ENCODE peak calls at places on chromosomes 5 and 9, in five cellular contexts. One of them, this sample, is unnamed.
A peak's percentile ranks its signal among the peaks of the same experiment; 100 is the strongest.

GRCh38 chr9:89668216-89668867 is 63.5 kb downstream of the GADD45G start:
- DNase-seq in GM23248: no peak
- DNase-seq in AG20443: no peak
- DNase-seq in left cardiac atrium: no peak
- DNase-seq in ACHN: no peak
- DNase-seq in this sample: no peak

GRCh38 chr9:5549671-5550650 is 39.6 kb downstream of the PDCD1LG2 start:
- DNase-seq in GM23248: peak; percentile 73
- DNase-seq in AG20443: peak; percentile 67
- DNase-seq in left cardiac atrium: no peak
- DNase-seq in ACHN: no peak
- DNase-seq in this sample: peak; percentile 55

GRCh38 chr5:149679876-149680809 is 50.0 kb upstream of the PPARGC1B start:
- DNase-seq in GM23248: no peak
- DNase-seq in AG20443: no peak
- DNase-seq in left cardiac atrium: no peak
- DNase-seq in ACHN: no peak
- DNase-seq in this sample: no peak

GRCh38 chr5:146440870-146441495 is 6.2 kb upstream of the TCERG1 start:
- DNase-seq in GM23248: peak; percentile 50
- DNase-seq in AG20443: peak; percentile 35
- DNase-seq in left cardiac atrium: no peak
- DNase-seq in ACHN: no peak
- DNase-seq in this sample: no peak

GRCh38 chr5:149561848-149562247 is 10.6 kb upstream of the CSNK1A1 start:
- DNase-seq in GM23248: peak; percentile 96
- DNase-seq in AG20443: peak; percentile 75
- DNase-seq in left cardiac atrium: no peak
- DNase-seq in ACHN: peak; percentile 94
- DNase-seq in this sample: peak; percentile 91

GRCh38 chr5:178535299-178536175 is 54.7 kb downstream of the COL23A1 start:
- DNase-seq in GM23248: peak; percentile 53
- DNase-seq in AG20443: peak; percentile 44
- DNase-seq in left cardiac atrium: peak; percentile 88
- DNase-seq in ACHN: no peak
- DNase-seq in this sample: peak; percentile 63

GRCh38 chr5:82164957-82165698 is 113.0 kb downstream of the RPS23 start:
- DNase-seq in GM23248: peak; percentile 34
- DNase-seq in AG20443: no peak
- DNase-seq in left cardiac atrium: peak; percentile 22
- DNase-seq in ACHN: peak; percentile 37
- DNase-seq in this sample: peak; percentile 56

GRCh38 chr9:110745656-110746055 is 77.1 kb downstream of the MUSK start:
- DNase-seq in GM23248: peak; percentile 36
- DNase-seq in AG20443: no peak
- DNase-seq in left cardiac atrium: no peak
- DNase-seq in ACHN: no peak
- DNase-seq in this sample: peak; percentile 46

GRCh38 chr9:107090218-107090617 is 192.9 kb upstream of the RAD23B start:
- DNase-seq in GM23248: no peak
- DNase-seq in AG20443: no peak
- DNase-seq in left cardiac atrium: no peak
- DNase-seq in ACHN: no peak
- DNase-seq in this sample: no peak

GRCh38 chr5:76125888-76126287 is 42.7 kb downstream of the SV2C start:
- DNase-seq in GM23248: no peak
- DNase-seq in AG20443: no peak
- DNase-seq in left cardiac atrium: no peak
- DNase-seq in ACHN: no peak
- DNase-seq in this sample: no peak

GRCh38 chr9:33687779-33688178 is 107.6 kb upstream of the PRSS3 start:
- DNase-seq in GM23248: no peak
- DNase-seq in AG20443: no peak
- DNase-seq in left cardiac atrium: peak; percentile 18
- DNase-seq in ACHN: no peak
- DNase-seq in this sample: no peak

GRCh38 chr5:83955916-83956315 is 235.3 kb upstream of the HAPLN1 start:
- DNase-seq in GM23248: peak; percentile 70
- DNase-seq in AG20443: peak; percentile 49
- DNase-seq in left cardiac atrium: no peak
- DNase-seq in ACHN: peak; percentile 35
- DNase-seq in this sample: peak; percentile 70

GRCh38 chr5:139895647-139896046 is 100.0 kb downstream of the PSD2 start:
- DNase-seq in GM23248: no peak
- DNase-seq in AG20443: no peak
- DNase-seq in left cardiac atrium: peak; percentile 30
- DNase-seq in ACHN: no peak
- DNase-seq in this sample: no peak

GRCh38 chr5:138725153-138725884 is 27.9 kb upstream of the CTNNA1 start:
- DNase-seq in GM23248: peak; percentile 85
- DNase-seq in AG20443: peak; percentile 17
- DNase-seq in left cardiac atrium: peak; percentile 36
- DNase-seq in ACHN: peak; percentile 27
- DNase-seq in this sample: peak; percentile 66

GRCh38 chr5:94508421-94509148 is 109.8 kb downstream of the KIAA0825 start:
- DNase-seq in GM23248: peak; percentile 5
- DNase-seq in AG20443: peak; percentile 11
- DNase-seq in left cardiac atrium: no peak
- DNase-seq in ACHN: no peak
- DNase-seq in this sample: no peak

GRCh38 chr5:135964670-135965320 is 10.0 kb upstream of the LECT2 start:
- DNase-seq in GM23248: peak; percentile 41
- DNase-seq in AG20443: peak; percentile 21
- DNase-seq in left cardiac atrium: no peak
- DNase-seq in ACHN: no peak
- DNase-seq in this sample: peak; percentile 40

GRCh38 chr9:2479056-2479565 is 142.5 kb upstream of the VLDLR start:
- DNase-seq in GM23248: no peak
- DNase-seq in AG20443: no peak
- DNase-seq in left cardiac atrium: no peak
- DNase-seq in ACHN: no peak
- DNase-seq in this sample: no peak

GRCh38 chr9:23851024-23851629 is 25.1 kb upstream of the ELAVL2 start:
- DNase-seq in GM23248: peak; percentile 12
- DNase-seq in AG20443: peak; percentile 40
- DNase-seq in left cardiac atrium: peak; percentile 20
- DNase-seq in ACHN: no peak
- DNase-seq in this sample: peak; percentile 19

GRCh38 chr9:109935406-109936087 is 155.5 kb downstream of the PALM2AKAP2 start:
- DNase-seq in GM23248: no peak
- DNase-seq in AG20443: no peak
- DNase-seq in left cardiac atrium: no peak
- DNase-seq in ACHN: no peak
- DNase-seq in this sample: peak; percentile 61

GRCh38 chr9:4301302-4301701 is 1.4 kb upstream of the GLIS3 start:
- DNase-seq in GM23248: peak; percentile 91
- DNase-seq in AG20443: peak; percentile 44
- DNase-seq in left cardiac atrium: no peak
- DNase-seq in ACHN: no peak
- DNase-seq in this sample: peak; percentile 50

GRCh38 chr9:114382951-114383865 is 4.6 kb downstream of the AKNA start:
- DNase-seq in GM23248: peak; percentile 85
- DNase-seq in AG20443: peak; percentile 43
- DNase-seq in left cardiac atrium: no peak
- DNase-seq in ACHN: no peak
- DNase-seq in this sample: peak; percentile 43

GRCh38 chr9:136434580-136435169 is 5.0 kb downstream of the INPP5E start:
- DNase-seq in GM23248: no peak
- DNase-seq in AG20443: no peak
- DNase-seq in left cardiac atrium: no peak
- DNase-seq in ACHN: no peak
- DNase-seq in this sample: no peak

GRCh38 chr9:92950359-92950955 is 3.1 kb downstream of the FGD3 start:
- DNase-seq in GM23248: peak; percentile 36
- DNase-seq in AG20443: no peak
- DNase-seq in left cardiac atrium: no peak
- DNase-seq in ACHN: no peak
- DNase-seq in this sample: no peak

GRCh38 chr9:93205045-93205768 is 21.3 kb downstream of the WNK2 start:
- DNase-seq in GM23248: peak; percentile 35
- DNase-seq in AG20443: no peak
- DNase-seq in left cardiac atrium: peak; percentile 74
- DNase-seq in ACHN: no peak
- DNase-seq in this sample: peak; percentile 76

GRCh38 chr9:78575791-78576190 is 278.9 kb downstream of the PSAT1 start:
- DNase-seq in GM23248: no peak
- DNase-seq in AG20443: no peak
- DNase-seq in left cardiac atrium: no peak
- DNase-seq in ACHN: no peak
- DNase-seq in this sample: peak; percentile 67

GRCh38 chr9:136026266-136026942 is 65.2 kb upstream of the UBAC1 start:
- DNase-seq in GM23248: no peak
- DNase-seq in AG20443: no peak
- DNase-seq in left cardiac atrium: no peak
- DNase-seq in ACHN: no peak
- DNase-seq in this sample: no peak

GRCh38 chr5:111859533-111860270 is 102.7 kb upstream of the NREP start:
- DNase-seq in GM23248: peak; percentile 86
- DNase-seq in AG20443: peak; percentile 24
- DNase-seq in left cardiac atrium: no peak
- DNase-seq in ACHN: no peak
- DNase-seq in this sample: peak; percentile 72

GRCh38 chr5:123708074-123708806 is 196.3 kb downstream of the CSNK1G3 start:
- DNase-seq in GM23248: peak; percentile 84
- DNase-seq in AG20443: peak; percentile 72
- DNase-seq in left cardiac atrium: no peak
- DNase-seq in ACHN: no peak
- DNase-seq in this sample: peak; percentile 78

GRCh38 chr9:16484744-16485143 is 385.7 kb downstream of the BNC2 start:
- DNase-seq in GM23248: no peak
- DNase-seq in AG20443: no peak
- DNase-seq in left cardiac atrium: no peak
- DNase-seq in ACHN: no peak
- DNase-seq in this sample: peak; percentile 12